ENCODE peak calls at places on chromosomes 13 and 19, in five cellular contexts. U, R, N, S and M are unnamed samples.

GRCh38 chr19:48249502-48250014 is 6.2 kb downstream of the CARD8 start:
- DNase-seq in U (no peak), N (no peak), S (peak), R (peak), M (peak)

GRCh38 chr19:45981350-45981749 is 7.7 kb upstream of the NOVA2 start:
- DNase-seq in U (no peak), R (no peak), N (no peak), S (no peak), M (no peak)

GRCh38 chr13:42041017-42041683 is 7.3 kb upstream of the DGKH start:
- DNase-seq in U (peak), S (peak), N (peak), R (peak), M (peak)

GRCh38 chr19:5567360-5567970 is at the start of gene TINCR:
- DNase-seq in R (no peak), U (no peak), N (no peak), S (no peak), M (no peak)

GRCh38 chr13:102628559-102628958 is 31.8 kb downstream of the TPP2 start:
- DNase-seq in R (no peak), S (no peak), N (no peak), U (no peak), M (no peak)

GRCh38 chr13:70189981-70190380 is 81.7 kb upstream of the KLHL1 start:
- DNase-seq in U (no peak), N (no peak), R (no peak), S (no peak), M (no peak)

GRCh38 chr13:75173457-75174356 is 308.3 kb downstream of the TBC1D4 start:
- DNase-seq in U (no peak), R (no peak), S (no peak), N (no peak), M (no peak)

GRCh38 chr13:100349594-100349993 is 239.0 kb downstream of the GGACT start:
- DNase-seq in S (no peak), R (no peak), U (no peak), N (no peak), M (no peak)

GRCh38 chr13:71124230-71124629 is 742.8 kb downstream of the DACH1 start:
- DNase-seq in U (no peak), N (no peak), R (no peak), S (no peak), M (no peak)

GRCh38 chr13:110237895-110238294 is 69.1 kb downstream of the COL4A1 start:
- DNase-seq in N (no peak), R (no peak), S (no peak), U (no peak), M (no peak)
- TF ChIP-seq EP300 in N (no peak), R (no peak), S (no peak), U (no peak), M (no peak)

GRCh38 chr19:10565567-10566407 is at the start of gene KRI1:
- DNase-seq in S (peak), N (peak), R (peak), U (peak), M (peak)
- TF ChIP-seq EP300 in S (no peak), N (peak), R (no peak), U (no peak), M (peak)

GRCh38 chr19:17420267-17420924 is 549 bp downstream of the MVB12A start:
- DNase-seq in S (no peak), U (peak), N (peak), R (peak), M (peak)
- TF ChIP-seq EP300 in S (no peak), U (no peak), N (no peak), R (no peak), M (no peak)

GRCh38 chr19:44954649-44955499 is at the start of gene CLPTM1:
- DNase-seq in U (peak), N (peak), R (peak), S (peak), M (peak)
- TF ChIP-seq EP300 in U (peak), N (no peak), R (peak), S (no peak), M (peak)

GRCh38 chr19:58538257-58539168 is 5.4 kb upstream of the TRIM28 start:
- DNase-seq in N (no peak), U (peak), S (no peak), R (peak), M (no peak)
- TF ChIP-seq EP300 in N (no peak), U (no peak), S (no peak), R (no peak), M (no peak)